ENCODE peak calls at places on chromosomes 11 and 22, in six cellular contexts. N is left lobe of liver; Z is IMR-90; S is effector memory CD8-positive, alpha-beta T cell; O is ovary; Q is B cell. P is an unnamed sample.

GRCh38 chr11:119371778-119372182 is 9.7 kb downstream of the USP2 start:
- DNase-seq in N (no peak), Z (no peak), S (no peak), O (no peak), Q (no peak), P (no peak)

GRCh38 chr22:30694171-30694637 is 470 bp upstream of the OSBP2 start:
- DNase-seq in N (peak), Z (peak), S (peak), O (peak), Q (peak), P (peak)

GRCh38 chr11:96338910-96339703 is 3.9 kb downstream of the MAML2 start:
- DNase-seq in N (no peak), Z (peak), S (peak), O (peak), Q (peak), P (peak)

GRCh38 chr22:49713003-49713402 is 114.7 kb downstream of the BRD1 start:
- DNase-seq in N (no peak), Z (no peak), S (no peak), O (no peak), Q (no peak), P (peak)

GRCh38 chr11:72975778-72976520 is 161.7 kb downstream of the ATG16L2 start:
- DNase-seq in N (no peak), Z (peak), S (no peak), O (no peak), Q (no peak), P (no peak)

GRCh38 chr11:72668645-72669347 is 5.4 kb downstream of the PDE2A start:
- DNase-seq in N (no peak), Z (no peak), S (no peak), O (no peak), Q (no peak), P (no peak)

GRCh38 chr11:128259816-128260215 is 327.5 kb downstream of the ETS1 start:
- DNase-seq in N (no peak), Z (no peak), S (no peak), O (no peak), Q (no peak), P (no peak)

GRCh38 chr11:57598831-57599155 is 1.3 kb downstream of the SERPING1 start:
- DNase-seq in N (no peak), Z (peak), S (no peak), O (no peak), Q (no peak), P (peak)

GRCh38 chr22:27796829-27797792 is 4.4 kb downstream of the MN1 start:
- DNase-seq in N (no peak), Z (no peak), S (no peak), O (no peak), Q (no peak), P (peak)

GRCh38 chr11:43904737-43905515 is 24.3 kb downstream of the ALKBH3 start:
- DNase-seq in N (no peak), Z (peak), S (no peak), O (no peak), Q (no peak), P (no peak)

GRCh38 chr11:128757235-128757711 is 63.4 kb downstream of the FLI1 start:
- DNase-seq in N (no peak), Z (peak), S (peak), O (no peak), Q (peak), P (no peak)

GRCh38 chr11:34915136-34916013 is 804 bp downstream of the APIP start:
- DNase-seq in N (no peak), Z (peak), S (no peak), O (no peak), Q (peak), P (no peak)

GRCh38 chr22:44047891-44048301 is 23.8 kb downstream of the PARVB start:
- DNase-seq in N (no peak), Z (no peak), S (no peak), O (no peak), Q (peak), P (no peak)

GRCh38 chr11:66258473-66258893 is 10.0 kb upstream of the RAB1B start:
- DNase-seq in N (no peak), Z (no peak), S (no peak), O (no peak), Q (no peak), P (no peak)

P was measured in sciatic nerve.